ENCODE peak calls at places on chromosomes 1 and 21, in four cellular contexts. V is K562, M is SK-N-SH, E is HepG2. W is an unnamed sample.

GRCh38 chr1:23809751-23810171 is 9.2 kb upstream of the GALE start:
- DNase-seq in V (peak), M (peak), E (peak), W (peak)

GRCh38 chr1:18452550-18452949 is 28.2 kb upstream of the KLHDC7A start:
- DNase-seq in V (peak), M (peak), E (peak), W (peak)

GRCh38 chr1:33257388-33257758 is 1.1 kb downstream of the ZNF362 start:
- DNase-seq in V (no peak), M (no peak), E (no peak), W (no peak)

GRCh38 chr1:62621907-62622306 is 24.6 kb downstream of the ANGPTL3 start:
- DNase-seq in V (peak), M (no peak), E (peak), W (peak)

GRCh38 chr1:9233241-9233941 is 1.2 kb upstream of the H6PD start:
- DNase-seq in V (no peak), M (no peak), E (peak), W (no peak)

GRCh38 chr1:39104158-39105060 is 78.3 kb downstream of the NDUFS5 start:
- DNase-seq in V (no peak), M (no peak), E (no peak), W (no peak)

GRCh38 chr1:169106921-169107672 is 607 bp downstream of the ATP1B1 start:
- DNase-seq in V (peak), M (peak), E (no peak), W (no peak)

GRCh38 chr1:77976433-77977076 is 2.3 kb downstream of the FUBP1 start:
- DNase-seq in V (peak), M (no peak), E (no peak), W (no peak)

GRCh38 chr1:211490821-211491415 is 1.0 kb downstream of the RD3 start:
- DNase-seq in V (peak), M (no peak), E (no peak), W (no peak)

GRCh38 chr1:58528518-58528917 is 18.0 kb downstream of the OMA1 start:
- DNase-seq in V (no peak), M (no peak), E (no peak), W (no peak)

GRCh38 chr1:219086956-219087469 is 86.7 kb upstream of the LYPLAL1 start:
- DNase-seq in V (no peak), M (no peak), E (no peak), W (no peak)

GRCh38 chr1:164619006-164619784 is 60.2 kb downstream of the PBX1 start:
- DNase-seq in V (no peak), M (no peak), E (no peak), W (no peak)

GRCh38 chr1:80402636-80403035 is 1396.1 kb upstream of the ADGRL4 start:
- DNase-seq in V (no peak), M (peak), E (no peak), W (no peak)

GRCh38 chr1:230917284-230918135 is 49.2 kb upstream of the C1orf198 start:
- DNase-seq in V (peak), M (peak), E (peak), W (peak)

GRCh38 chr1:24925082-24925779 is 4.8 kb downstream of the RUNX3 start:
- DNase-seq in V (no peak), M (no peak), E (no peak), W (peak)

GRCh38 chr1:207821464-207822045 is 69.7 kb downstream of the CD46 start:
- DNase-seq in V (no peak), M (no peak), E (no peak), W (no peak)

GRCh38 chr1:24105368-24106160 is 6.4 kb downstream of the MYOM3 start:
- DNase-seq in V (no peak), M (no peak), E (no peak), W (no peak)

GRCh38 chr1:29470087-29470787 is 233.9 kb downstream of the PTPRU start:
- DNase-seq in V (no peak), M (peak), E (no peak), W (no peak)

GRCh38 chr21:43208561-43209332 is 39.9 kb downstream of the CRYAA start:
- DNase-seq in V (no peak), M (no peak), E (no peak), W (no peak)

GRCh38 chr1:96559707-96560588 is 161.6 kb upstream of the PTBP2 start:
- DNase-seq in V (no peak), M (no peak), E (no peak), W (no peak)

GRCh38 chr21:17660862-17661261 is 48.2 kb upstream of the BTG3 start:
- DNase-seq in V (no peak), M (no peak), E (no peak), W (no peak)

GRCh38 chr1:108009603-108010195 is 44.7 kb upstream of the VAV3 start:
- DNase-seq in V (no peak), M (no peak), E (no peak), W (no peak)

GRCh38 chr1:64844609-64845008 is 99.7 kb downstream of the RAVER2 start:
- DNase-seq in V (no peak), M (no peak), E (no peak), W (no peak)

GRCh38 chr1:64841330-64842065 is 96.6 kb downstream of the RAVER2 start:
- DNase-seq in V (no peak), M (no peak), E (no peak), W (no peak)

GRCh38 chr1:64844175-64844574 is 99.3 kb downstream of the RAVER2 start:
- DNase-seq in V (no peak), M (no peak), E (no peak), W (no peak)

GRCh38 chr1:64843675-64844074 is 98.8 kb downstream of the RAVER2 start:
- DNase-seq in V (no peak), M (no peak), E (no peak), W (no peak)

DNA sequence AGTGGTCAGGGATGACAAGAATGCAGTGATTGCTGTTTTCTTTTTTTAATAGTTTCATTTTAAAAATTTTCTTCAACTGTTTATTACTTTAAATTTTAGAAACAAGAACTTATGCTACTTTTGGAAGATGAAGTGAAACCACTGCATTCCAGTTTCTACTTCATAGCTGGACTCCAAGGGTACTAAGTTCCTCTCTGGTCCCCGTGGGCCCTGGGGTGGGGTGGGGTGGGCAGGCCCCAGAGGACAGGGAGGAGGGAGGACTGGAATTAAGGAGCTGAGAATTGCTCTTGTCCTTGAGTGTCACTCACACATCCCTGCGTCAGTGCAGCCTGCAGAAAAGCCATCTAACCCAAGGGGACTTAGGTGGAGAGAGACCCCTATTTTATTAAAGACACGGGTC is 97.4 kb downstream of the RAVER2 start:
- DNase-seq in V (no peak), M (no peak), E (no peak), W (no peak)
- TF ChIP-seq RFX5 in V (no peak), M (no peak), E (no peak), W (no peak)

GRCh38 chr21:34354836-34355235 is 9.0 kb upstream of the KCNE2 start:
- DNase-seq in V (no peak), M (no peak), E (no peak), W (no peak)

GRCh38 chr21:34355570-34355969 is 8.2 kb upstream of the KCNE2 start:
- DNase-seq in V (no peak), M (no peak), E (no peak), W (no peak)

GRCh38 chr21:34348890-34349519 is 14.8 kb upstream of the KCNE2 start:
- DNase-seq in V (no peak), M (no peak), E (no peak), W (no peak)

GRCh38 chr21:34352556-34352955 is 11.2 kb upstream of the KCNE2 start:
- DNase-seq in V (no peak), M (no peak), E (no peak), W (no peak)

DNA sequence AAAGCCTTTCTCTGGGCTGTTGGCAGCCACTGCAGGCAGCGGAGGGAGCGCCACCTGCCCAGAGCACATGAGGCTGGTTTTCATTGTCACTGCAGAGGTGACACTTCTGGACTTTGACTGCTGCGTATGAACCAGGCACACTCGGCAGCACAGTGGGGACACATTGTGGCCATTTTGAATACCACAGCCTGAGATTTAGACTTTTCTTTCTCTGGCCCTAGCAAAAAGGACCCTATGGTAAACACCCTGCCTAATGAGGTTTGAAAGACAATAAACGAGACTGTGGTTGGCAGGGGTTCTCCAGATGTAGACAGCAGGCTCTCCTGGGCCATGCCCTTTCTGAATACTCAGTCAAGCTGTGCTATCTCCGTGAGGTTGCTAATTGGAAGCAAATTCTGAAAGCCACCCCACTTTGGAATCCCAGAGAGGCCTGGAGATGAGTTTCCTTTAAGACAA is 12.0 kb upstream of the KCNE2 start:
- DNase-seq in V (peak), M (peak), E (peak), W (peak)
- TF ChIP-seq SIN3A in V (no peak), M (no peak), E (no peak), W (no peak)

GRCh38 chr1:46394108-46394871 is at the start of gene FAAH:
- DNase-seq in V (peak), M (peak), E (peak), W (no peak)
- TF ChIP-seq EP300 in V (no peak), M (no peak), E (no peak), W (no peak)

GRCh38 chr1:234089396-234089795 is 184.9 kb downstream of the SLC35F3 start:
- DNase-seq in V (peak), M (peak), E (no peak), W (no peak)
- TF ChIP-seq RFX5 in V (no peak), M (no peak), E (no peak), W (no peak)

GRCh38 chr1:11138952-11139351 is 39.3 kb upstream of the EXOSC10 start:
- DNase-seq in V (no peak), M (no peak), E (no peak), W (no peak)
- TF ChIP-seq SIN3A in V (no peak), M (no peak), E (no peak), W (no peak)

GRCh38 chr1:153217744-153218416 is 496 bp downstream of the PRR9 start:
- DNase-seq in V (no peak), M (no peak), E (no peak), W (no peak)

GRCh38 chr1:153217212-153217611 is at the start of gene PRR9:
- DNase-seq in V (no peak), M (no peak), E (no peak), W (no peak)

GRCh38 chr1:153206631-153207030 is 3.4 kb downstream of the LELP1 start:
- DNase-seq in V (no peak), M (no peak), E (no peak), W (no peak)

GRCh38 chr1:153213519-153213918 is 3.9 kb upstream of the PRR9 start:
- DNase-seq in V (no peak), M (no peak), E (no peak), W (no peak)

DNA sequence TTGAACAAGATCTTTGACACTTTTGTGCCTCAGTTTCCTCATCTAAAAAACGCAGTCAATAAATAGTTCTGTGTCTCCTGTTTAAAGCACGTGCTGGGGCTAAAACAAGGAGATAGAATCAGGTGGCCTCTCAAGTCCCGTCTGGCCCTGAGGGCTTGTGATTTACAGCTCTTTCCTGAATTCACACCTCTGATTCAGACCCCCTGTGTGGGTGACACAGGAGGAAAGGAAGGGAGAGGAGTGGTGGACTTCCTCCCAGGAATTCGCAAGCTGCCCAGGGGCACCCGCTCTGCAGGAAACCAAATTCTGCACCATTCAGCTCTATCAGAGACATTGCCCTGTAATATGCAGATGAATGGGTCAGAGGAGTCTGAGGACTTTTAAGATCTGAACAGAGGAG is 5.2 kb upstream of the PRR9 start:
- DNase-seq in V (no peak), M (no peak), E (no peak), W (no peak)
- TF ChIP-seq EP300 in V (no peak), M (no peak), E (no peak), W (no peak)

DNA sequence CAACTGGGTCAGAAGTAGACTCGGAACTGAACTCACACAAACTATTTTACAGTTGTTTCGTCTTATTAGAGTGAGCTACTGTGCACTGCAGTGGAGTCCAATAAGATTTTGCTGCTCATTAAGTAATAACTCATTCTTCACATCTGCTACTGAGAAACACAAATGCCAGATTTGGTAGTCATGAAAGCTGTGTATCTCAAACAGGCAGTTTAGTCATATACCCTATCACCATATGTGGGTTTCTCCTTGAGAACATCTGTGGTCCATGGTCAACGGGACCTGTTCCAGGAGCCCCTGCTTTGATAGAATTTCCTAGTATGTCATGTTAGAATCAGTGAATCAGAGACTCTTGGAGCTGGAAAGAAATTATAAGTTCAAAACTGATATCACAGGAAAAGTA is 60.4 kb downstream of the ALG14 start:
- DNase-seq in V (no peak), M (no peak), E (no peak), W (no peak)
- TF ChIP-seq RFX5 in V (no peak), M (no peak), E (no peak), W (no peak)

DNA sequence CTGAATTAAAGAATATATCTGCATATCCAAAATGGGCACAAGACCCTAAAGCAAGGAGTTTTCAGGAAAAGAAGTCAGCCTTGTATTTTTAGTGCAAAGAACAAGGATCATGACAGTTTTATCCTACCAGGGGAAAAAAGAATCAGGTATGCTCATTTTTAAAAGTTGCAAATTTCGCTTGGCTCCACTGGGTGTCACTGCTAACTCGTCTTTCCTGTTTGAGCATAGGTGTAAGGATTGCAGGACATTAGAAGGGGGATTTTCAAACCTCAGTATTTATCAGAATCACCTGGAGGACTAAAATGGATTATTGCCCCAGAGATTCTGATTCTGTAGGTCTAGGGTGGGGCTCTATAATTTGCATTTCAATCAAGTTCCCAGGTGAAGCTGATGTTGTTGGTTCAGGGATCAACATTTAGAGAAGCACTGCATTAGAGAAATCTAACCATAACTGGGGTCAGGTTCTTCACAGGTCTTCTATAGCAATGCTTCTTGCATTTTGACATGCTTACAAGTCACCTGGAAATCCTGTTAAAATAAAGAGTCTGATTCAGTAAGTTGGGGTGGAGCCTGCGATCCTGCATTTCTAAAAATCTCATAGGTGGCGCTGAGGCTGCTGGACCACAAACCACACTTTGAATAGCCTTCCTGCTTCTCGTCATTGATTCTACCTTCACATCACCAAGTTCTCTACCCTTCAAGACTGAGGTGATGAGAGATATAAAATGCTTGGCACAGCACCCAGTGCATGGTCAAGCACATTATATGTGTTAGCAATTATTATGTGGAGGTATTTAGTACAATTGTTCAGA is 39.6 kb downstream of the NUF2 start:
- DNase-seq in V (peak), M (peak), E (peak), W (no peak)
- TF ChIP-seq SIN3A in V (no peak), M (no peak), E (no peak), W (no peak)

GRCh38 chr1:247366926-247367325 is 35.3 kb upstream of the ZNF496 start:
- DNase-seq in V (no peak), M (no peak), E (no peak), W (no peak)
- TF ChIP-seq EP300 in V (no peak), M (no peak), E (no peak), W (no peak)

W was measured in GM12878.